ENCODE peak calls at places on chromosomes 16 and 17, in eight cellular contexts. G, A, I, E, X, M, W and V are unnamed samples.

GRCh38 chr16:20621406-20621805 is 45.2 kb upstream of the ACSM2B start:
- DNase-seq in E (no peak), A (no peak), G (no peak), W (no peak), I (no peak), M (no peak), X (no peak), V (no peak)

GRCh38 chr17:78672880-78673371 is 95.7 kb upstream of the DNAH17 start:
- DNase-seq in G (no peak), E (no peak), M (no peak), X (no peak), I (no peak), W (no peak), A (peak), V (no peak)

GRCh38 chr17:80101160-80101945 is at the start of gene GAA:
- DNase-seq in G (peak), I (peak), M (peak), A (peak), E (peak), W (no peak), X (peak), V (peak)

GRCh38 chr17:39018267-39019134 is 51.3 kb upstream of the FBXO47 start:
- DNase-seq in X (peak), G (no peak), A (no peak), M (no peak), W (no peak), I (no peak), E (no peak), V (no peak)

GRCh38 chr17:12288007-12288406 is 267.3 kb downstream of the MAP2K4 start:
- DNase-seq in E (no peak), I (no peak), A (no peak), X (no peak), G (no peak), M (no peak), W (no peak), V (no peak)

GRCh38 chr16:50680556-50680893 is 587 bp downstream of the SNX20 start:
- DNase-seq in A (no peak), E (no peak), M (no peak), I (no peak), G (no peak), W (no peak), X (no peak), V (no peak)

GRCh38 chr17:81494984-81495383 is 17.6 kb downstream of the ACTG1 start:
- DNase-seq in X (no peak), M (no peak), E (peak), G (no peak), A (no peak), W (no peak), I (no peak), V (no peak)

GRCh38 chr17:9472541-9472940 is 103.1 kb downstream of the STX8 start:
- DNase-seq in G (no peak), X (no peak), E (no peak), I (no peak), A (no peak), W (no peak), M (no peak), V (no peak)

GRCh38 chr17:78379134-78379497 is 667 bp downstream of the PGS1 start:
- DNase-seq in W (no peak), M (no peak), I (no peak), E (no peak), A (no peak), G (no peak), X (no peak), V (no peak)

GRCh38 chr16:14321542-14321941 is 250.4 kb downstream of the MRTFB start:
- DNase-seq in G (no peak), M (no peak), I (no peak), A (no peak), W (no peak), E (peak), X (no peak), V (peak)

GRCh38 chr16:89482087-89482823 is 8.1 kb downstream of the ANKRD11 start:
- DNase-seq in G (no peak), M (no peak), E (no peak), I (no peak), X (no peak), A (no peak), W (no peak), V (no peak)

GRCh38 chr17:44901323-44901965 is 2.2 kb upstream of the EFTUD2 start:
- DNase-seq in W (no peak), M (no peak), I (no peak), X (peak), A (peak), E (no peak), G (no peak), V (no peak)

GRCh38 chr17:83176272-83176955 is 97.0 kb downstream of the METRNL start:
- DNase-seq in X (no peak), G (no peak), W (no peak), A (no peak), I (no peak), M (peak), E (no peak), V (no peak)

GRCh38 chr17:45256114-45256966 is 5.6 kb downstream of the SPATA32 start:
- DNase-seq in G (no peak), I (no peak), W (no peak), A (no peak), M (no peak), X (no peak), E (no peak), V (no peak)

GRCh38 chr17:37769050-37769449 is 24.2 kb upstream of the HNF1B start:
- DNase-seq in W (no peak), I (no peak), M (no peak), X (no peak), E (no peak), G (no peak), A (no peak), V (no peak)

GRCh38 chr16:85004587-85005205 is 6.6 kb downstream of the ZDHHC7 start:
- DNase-seq in G (no peak), X (no peak), E (no peak), M (no peak), W (peak), A (peak), I (no peak), V (no peak)

GRCh38 chr16:3596101-3596861 is 15.1 kb downstream of the SLX4 start:
- DNase-seq in X (no peak), M (no peak), W (no peak), E (no peak), A (no peak), I (no peak), G (no peak), V (no peak)

GRCh38 chr17:27259356-27259755 is 34.6 kb upstream of the WSB1 start:
- DNase-seq in A (no peak), M (no peak), I (no peak), W (no peak), G (no peak), E (no peak), X (no peak), V (no peak)

GRCh38 chr17:39648876-39649430 is 12.0 kb downstream of the STARD3 start:
- DNase-seq in I (no peak), W (peak), G (no peak), A (no peak), X (peak), M (no peak), E (no peak), V (no peak)

GRCh38 chr16:71473891-71474290 is 11.8 kb upstream of the ZNF23 start:
- DNase-seq in I (no peak), A (no peak), M (no peak), X (no peak), W (no peak), G (no peak), E (no peak), V (no peak)

GRCh38 chr16:68642436-68643064 is 2.6 kb upstream of the CDH3 start:
- DNase-seq in E (peak), X (no peak), W (no peak), M (peak), A (no peak), I (peak), G (no peak), V (peak)

GRCh38 chr17:35460354-35460851 is 11.8 kb upstream of the SLFN13 start:
- DNase-seq in M (peak), G (no peak), I (peak), W (no peak), E (peak), X (no peak), A (no peak), V (peak)

GRCh38 chr17:49079840-49080663 is 52.5 kb upstream of the B4GALNT2 start:
- DNase-seq in A (no peak), I (no peak), M (no peak), X (no peak), W (no peak), G (no peak), E (no peak), V (no peak)